ENCODE peak calls at places on chromosome 1, in eight cellular contexts. X is type B pancreatic cell, S is RPMI8226, V is NCI-H774, Z is NCI-H1694 treated with DMSO at 0.1 percent for 48 hours, K is NCI-H748 treated with DMSO at 0.1 percent for 48 hours, Q is RKO, I is HT1080. G is an unnamed sample.
A peak's percentile ranks its signal among the peaks of the same experiment; 100 is the strongest.

GRCh38 chr1:17717595-17717994 is 37.5 kb upstream of the ACTL8 start:
- DNase-seq in Q (no peak), X (no peak), S (no peak), I (no peak), Z (no peak), K (no peak), V (no peak), G (no peak)

GRCh38 chr1:178101266-178101630 is 7.3 kb downstream of the RASAL2 start:
- DNase-seq in Q (no peak), Z (no peak), S (no peak), V (no peak), I (no peak), K (no peak), X (no peak), G (no peak)

GRCh38 chr1:169890761-169891538 is 2.7 kb downstream of the SCYL3 start:
- DNase-seq in Q (no peak), X (no peak), V (no peak), S (no peak), Z (no peak), K (no peak), I (peak; percentile 60), G (no peak)

GRCh38 chr1:37945743-37946702 is 830 bp downstream of the INPP5B start:
- DNase-seq in K (no peak), Z (no peak), S (no peak), V (no peak), Q (peak; percentile 81), I (peak; percentile 83), X (no peak), G (peak; percentile 6)

GRCh38 chr1:204574856-204575145 is 58.6 kb downstream of the MDM4 start:
- DNase-seq in Q (no peak), S (no peak), I (no peak), X (no peak), Z (peak; percentile 52), K (no peak), V (no peak), G (no peak)

GRCh38 chr1:165138960-165139359 is 217.6 kb downstream of the LMX1A start:
- DNase-seq in K (no peak), Z (no peak), Q (no peak), S (no peak), X (no peak), I (no peak), V (no peak), G (no peak)

GRCh38 chr1:67700692-67701410 is 15.8 kb downstream of the GADD45A start:
- DNase-seq in S (no peak), Z (no peak), K (peak; percentile 28), V (no peak), Q (peak; percentile 43), X (no peak), I (peak; percentile 55), G (peak; percentile 97)

GRCh38 chr1:12473596-12474329 is 144.2 kb downstream of the DHRS3 start:
- DNase-seq in Q (no peak), K (no peak), S (no peak), X (no peak), V (no peak), Z (no peak), I (no peak), G (no peak)

GRCh38 chr1:24108334-24109165 is 3.4 kb downstream of the MYOM3 start:
- DNase-seq in X (no peak), K (no peak), S (no peak), V (no peak), Q (peak; percentile 73), Z (no peak), I (peak; percentile 91), G (no peak)

GRCh38 chr1:109792056-109792831 is 28.5 kb upstream of the EPS8L3 start:
- DNase-seq in S (no peak), Q (no peak), X (peak; percentile 79), K (peak; percentile 43), V (no peak), Z (peak; percentile 30), I (peak; percentile 95), G (peak; percentile 39)

GRCh38 chr1:35773711-35774110 is 3.9 kb upstream of the CLSPN start:
- DNase-seq in K (no peak), Q (no peak), I (no peak), X (no peak), S (no peak), V (no peak), Z (no peak), G (no peak)